ENCODE peak calls at places on chromosomes 3 and 15, in seven cellular contexts. S, N, W, O, C, J and V are unnamed samples.
A peak's percentile ranks its signal among the peaks of the same experiment; 100 is the strongest.

GRCh38 chr15:80442728-80443403 is 38.7 kb downstream of the ARNT2 start:
- DNase-seq in O (no peak), N (peak; percentile 36), S (no peak), J (no peak), W (no peak), C (no peak), V (no peak)

GRCh38 chr15:89332446-89332845 is 2.2 kb downstream of the POLG start:
- DNase-seq in W (no peak), J (no peak), O (no peak), N (no peak), C (no peak), S (no peak), V (no peak)

GRCh38 chr15:48796930-48797329 is 13.9 kb downstream of the CEP152 start:
- DNase-seq in S (no peak), N (no peak), J (no peak), W (no peak), O (no peak), C (no peak), V (no peak)

GRCh38 chr3:189685854-189686253 is 54.7 kb downstream of the TP63 start:
- DNase-seq in N (no peak), O (no peak), C (no peak), S (no peak), W (no peak), J (no peak), V (no peak)

GRCh38 chr3:25907081-25907480 is 117.2 kb downstream of the OXSM start:
- DNase-seq in C (no peak), W (no peak), O (no peak), J (no peak), S (no peak), N (peak; percentile 76), V (no peak)

GRCh38 chr3:152405915-152406802 is 137.4 kb downstream of the MBNL1 start:
- DNase-seq in W (no peak), C (no peak), N (no peak), S (no peak), J (no peak), O (no peak), V (no peak)

GRCh38 chr3:106332884-106333283 is 464.1 kb upstream of the CBLB start:
- DNase-seq in O (peak; percentile 77), J (no peak), S (no peak), W (no peak), C (no peak), N (no peak), V (no peak)

GRCh38 chr3:131218196-131218595 is 163.4 kb upstream of the NUDT16 start:
- DNase-seq in W (no peak), O (no peak), N (no peak), J (no peak), S (no peak), C (no peak), V (no peak)

GRCh38 chr15:61122624-61123375 is 106.3 kb downstream of the RORA start:
- DNase-seq in C (no peak), W (no peak), O (no peak), S (no peak), N (no peak), J (no peak), V (no peak)

GRCh38 chr15:36230741-36231140 is 348.7 kb upstream of the CDIN1 start:
- DNase-seq in J (no peak), O (no peak), C (no peak), W (no peak), N (no peak), S (no peak), V (no peak)

GRCh38 chr15:90638963-90639362 is 78.2 kb upstream of the BLM start:
- DNase-seq in N (no peak), W (no peak), C (no peak), J (no peak), S (no peak), O (no peak), V (no peak)

GRCh38 chr15:58135511-58136174 is 2.5 kb upstream of the AQP9 start:
- DNase-seq in O (no peak), J (no peak), S (no peak), W (no peak), C (no peak), N (no peak), V (no peak)